ENCODE peak calls at places on chromosomes 16 and 17, in five cellular contexts. One of them, this sample, is unnamed.

GRCh38 chr17:54864070-54864469 is 36.6 kb upstream of the TOM1L1 start:
- DNase-seq in cardiac fibroblast: no peak
- DNase-seq in left ventricle myocardium inferior: no peak
- DNase-seq in cardiac muscle cell: no peak
- DNase-seq in fibroblast of lung: no peak
- DNase-seq in this sample: no peak

GRCh38 chr17:74780443-74781238 is 4.5 kb upstream of the NAT9 start:
- DNase-seq in cardiac fibroblast: no peak
- DNase-seq in left ventricle myocardium inferior: no peak
- DNase-seq in cardiac muscle cell: no peak
- DNase-seq in fibroblast of lung: no peak
- DNase-seq in this sample: no peak

GRCh38 chr16:85398688-85399582 is 214.2 kb upstream of the GSE1 start:
- DNase-seq in cardiac fibroblast: no peak
- DNase-seq in left ventricle myocardium inferior: peak; percentile 2
- DNase-seq in cardiac muscle cell: no peak
- DNase-seq in fibroblast of lung: no peak
- DNase-seq in this sample: no peak

GRCh38 chr17:76527430-76528111 is 9.9 kb downstream of the CYGB start:
- DNase-seq in cardiac fibroblast: peak; percentile 96
- DNase-seq in left ventricle myocardium inferior: peak; percentile 73
- DNase-seq in cardiac muscle cell: no peak
- DNase-seq in fibroblast of lung: peak; percentile 89
- DNase-seq in this sample: peak; percentile 73

GRCh38 chr17:79658811-79659207 is 48.0 kb upstream of the RBFOX3 start:
- DNase-seq in cardiac fibroblast: peak; percentile 25
- DNase-seq in left ventricle myocardium inferior: no peak
- DNase-seq in cardiac muscle cell: peak; percentile 68
- DNase-seq in fibroblast of lung: peak; percentile 5
- DNase-seq in this sample: peak; percentile 1

GRCh38 chr16:65745-66144 is 6.7 kb downstream of the RHBDF1 start:
- DNase-seq in cardiac fibroblast: peak; percentile 84
- DNase-seq in left ventricle myocardium inferior: peak; percentile 85
- DNase-seq in cardiac muscle cell: peak; percentile 85
- DNase-seq in fibroblast of lung: no peak
- DNase-seq in this sample: peak; percentile 75

GRCh38 chr16:88389621-88390160 is 6.9 kb downstream of the ZNF469 start:
- DNase-seq in cardiac fibroblast: peak; percentile 34
- DNase-seq in left ventricle myocardium inferior: no peak
- DNase-seq in cardiac muscle cell: no peak
- DNase-seq in fibroblast of lung: no peak
- DNase-seq in this sample: peak; percentile 31

GRCh38 chr17:42027961-42028790 is 8.3 kb downstream of the NKIRAS2 start:
- DNase-seq in cardiac fibroblast: no peak
- DNase-seq in left ventricle myocardium inferior: no peak
- DNase-seq in cardiac muscle cell: peak; percentile 46
- DNase-seq in fibroblast of lung: no peak
- DNase-seq in this sample: no peak

GRCh38 chr17:4208228-4208627 is 55.6 kb downstream of the ANKFY1 start:
- DNase-seq in cardiac fibroblast: peak; percentile 61
- DNase-seq in left ventricle myocardium inferior: no peak
- DNase-seq in cardiac muscle cell: no peak
- DNase-seq in fibroblast of lung: no peak
- DNase-seq in this sample: peak; percentile 77

GRCh38 chr17:61825448-61826137 is 37.7 kb downstream of the BRIP1 start:
- DNase-seq in cardiac fibroblast: no peak
- DNase-seq in left ventricle myocardium inferior: no peak
- DNase-seq in cardiac muscle cell: no peak
- DNase-seq in fibroblast of lung: no peak
- DNase-seq in this sample: no peak

GRCh38 chr16:72939247-72939646 is 108.7 kb downstream of the ZFHX3 start:
- DNase-seq in cardiac fibroblast: peak; percentile 78
- DNase-seq in left ventricle myocardium inferior: peak; percentile 41
- DNase-seq in cardiac muscle cell: no peak
- DNase-seq in fibroblast of lung: peak; percentile 42
- DNase-seq in this sample: peak; percentile 78

GRCh38 chr17:29949708-29950107 is 8.3 kb downstream of the EFCAB5 start:
- DNase-seq in cardiac fibroblast: no peak
- DNase-seq in left ventricle myocardium inferior: no peak
- DNase-seq in cardiac muscle cell: no peak
- DNase-seq in fibroblast of lung: no peak
- DNase-seq in this sample: no peak

GRCh38 chr17:82022310-82022980 is at the start of gene CENPX:
- DNase-seq in cardiac fibroblast: no peak
- DNase-seq in left ventricle myocardium inferior: no peak
- DNase-seq in cardiac muscle cell: no peak
- DNase-seq in fibroblast of lung: no peak
- DNase-seq in this sample: no peak

GRCh38 chr16:9135797-9136196 is 44.4 kb downstream of the HAPSTR1 start:
- DNase-seq in cardiac fibroblast: no peak
- DNase-seq in left ventricle myocardium inferior: no peak
- DNase-seq in cardiac muscle cell: no peak
- DNase-seq in fibroblast of lung: no peak
- DNase-seq in this sample: no peak

GRCh38 chr17:55458977-55459376 is 37.3 kb upstream of the MMD start:
- DNase-seq in cardiac fibroblast: peak; percentile 31
- DNase-seq in left ventricle myocardium inferior: no peak
- DNase-seq in cardiac muscle cell: no peak
- DNase-seq in fibroblast of lung: peak; percentile 79
- DNase-seq in this sample: peak; percentile 66

GRCh38 chr16:74309789-74310781 is 13.5 kb downstream of the PSMD7 start:
- DNase-seq in cardiac fibroblast: peak; percentile 70
- DNase-seq in left ventricle myocardium inferior: no peak
- DNase-seq in cardiac muscle cell: peak; percentile 63
- DNase-seq in fibroblast of lung: peak; percentile 44
- DNase-seq in this sample: peak; percentile 67

GRCh38 chr17:72244942-72245341 is 124.1 kb downstream of the SOX9 start:
- DNase-seq in cardiac fibroblast: peak; percentile 12
- DNase-seq in left ventricle myocardium inferior: no peak
- DNase-seq in cardiac muscle cell: no peak
- DNase-seq in fibroblast of lung: no peak
- DNase-seq in this sample: no peak

GRCh38 chr17:68327823-68328557 is 36.7 kb downstream of the ARSG start:
- DNase-seq in cardiac fibroblast: no peak
- DNase-seq in left ventricle myocardium inferior: no peak
- DNase-seq in cardiac muscle cell: no peak
- DNase-seq in fibroblast of lung: no peak
- DNase-seq in this sample: no peak

GRCh38 chr16:450800-451512 is 25.5 kb downstream of the RAB11FIP3 start:
- DNase-seq in cardiac fibroblast: peak; percentile 24
- DNase-seq in left ventricle myocardium inferior: no peak
- DNase-seq in cardiac muscle cell: no peak
- DNase-seq in fibroblast of lung: no peak
- DNase-seq in this sample: no peak

GRCh38 chr16:24610421-24610765 is 71.0 kb downstream of the RBBP6 start:
- DNase-seq in cardiac fibroblast: peak; percentile 51
- DNase-seq in left ventricle myocardium inferior: peak; percentile 27
- DNase-seq in cardiac muscle cell: peak; percentile 44
- DNase-seq in fibroblast of lung: peak; percentile 46
- DNase-seq in this sample: peak; percentile 17

GRCh38 chr17:55086635-55087058 is 118.1 kb downstream of the STXBP4 start:
- DNase-seq in cardiac fibroblast: peak; percentile 88
- DNase-seq in left ventricle myocardium inferior: no peak
- DNase-seq in cardiac muscle cell: no peak
- DNase-seq in fibroblast of lung: peak; percentile 86
- DNase-seq in this sample: peak; percentile 91

GRCh38 chr16:19520861-19521331 is 1.0 kb downstream of the GDE1 start:
- DNase-seq in cardiac fibroblast: peak; percentile 26
- DNase-seq in left ventricle myocardium inferior: no peak
- DNase-seq in cardiac muscle cell: no peak
- DNase-seq in fibroblast of lung: peak; percentile 58
- DNase-seq in this sample: peak; percentile 43

GRCh38 chr16:6777624-6778023 is 555.0 kb upstream of the RBFOX1 start:
- DNase-seq in cardiac fibroblast: no peak
- DNase-seq in left ventricle myocardium inferior: no peak
- DNase-seq in cardiac muscle cell: no peak
- DNase-seq in fibroblast of lung: no peak
- DNase-seq in this sample: no peak

GRCh38 chr17:42023524-42024349 is 3.8 kb downstream of the NKIRAS2 start:
- DNase-seq in cardiac fibroblast: peak; percentile 18
- DNase-seq in left ventricle myocardium inferior: peak; percentile 35
- DNase-seq in cardiac muscle cell: no peak
- DNase-seq in fibroblast of lung: no peak
- DNase-seq in this sample: no peak

GRCh38 chr16:57600048-57600835 is 28.2 kb upstream of the ADGRG1 start:
- DNase-seq in cardiac fibroblast: peak; percentile 64
- DNase-seq in left ventricle myocardium inferior: no peak
- DNase-seq in cardiac muscle cell: peak; percentile 72
- DNase-seq in fibroblast of lung: no peak
- DNase-seq in this sample: peak; percentile 43

GRCh38 chr16:75380870-75381269 is 52.4 kb downstream of the CFDP1 start:
- DNase-seq in cardiac fibroblast: peak; percentile 16
- DNase-seq in left ventricle myocardium inferior: no peak
- DNase-seq in cardiac muscle cell: no peak
- DNase-seq in fibroblast of lung: no peak
- DNase-seq in this sample: peak; percentile 47

GRCh38 chr17:15945493-15946209 is 721 bp downstream of the ADORA2B start:
- DNase-seq in cardiac fibroblast: peak; percentile 30
- DNase-seq in left ventricle myocardium inferior: no peak
- DNase-seq in cardiac muscle cell: peak; percentile 45
- DNase-seq in fibroblast of lung: peak; percentile 34
- DNase-seq in this sample: peak; percentile 37

GRCh38 chr17:40564883-40565744 is at the start of gene CCR7:
- DNase-seq in cardiac fibroblast: no peak
- DNase-seq in left ventricle myocardium inferior: no peak
- DNase-seq in cardiac muscle cell: no peak
- DNase-seq in fibroblast of lung: no peak
- DNase-seq in this sample: no peak

GRCh38 chr17:48155889-48156670 is 48.5 kb downstream of the SNX11 start:
- DNase-seq in cardiac fibroblast: no peak
- DNase-seq in left ventricle myocardium inferior: no peak
- DNase-seq in cardiac muscle cell: no peak
- DNase-seq in fibroblast of lung: no peak
- DNase-seq in this sample: no peak

GRCh38 chr16:14198012-14198411 is 126.9 kb downstream of the MRTFB start:
- DNase-seq in cardiac fibroblast: no peak
- DNase-seq in left ventricle myocardium inferior: no peak
- DNase-seq in cardiac muscle cell: no peak
- DNase-seq in fibroblast of lung: no peak
- DNase-seq in this sample: no peak
- H3K4me3 ChIP-seq in cardiac fibroblast: no peak overlapping the region
- H3K4me3 ChIP-seq in left ventricle myocardium inferior: no peak overlapping the region
- H3K4me3 ChIP-seq in cardiac muscle cell: no peak overlapping the region
- H3K4me3 ChIP-seq in fibroblast of lung: no peak overlapping the region
- H3K4me3 ChIP-seq in this sample: no peak overlapping the region

GRCh38 chr16:11102523-11102898 is 153.5 kb downstream of the SOCS1 start:
- DNase-seq in cardiac fibroblast: no peak
- DNase-seq in left ventricle myocardium inferior: no peak
- DNase-seq in cardiac muscle cell: no peak
- DNase-seq in fibroblast of lung: no peak
- DNase-seq in this sample: no peak

GRCh38 chr16:11101283-11101682 is 154.7 kb downstream of the SOCS1 start:
- DNase-seq in cardiac fibroblast: no peak
- DNase-seq in left ventricle myocardium inferior: no peak
- DNase-seq in cardiac muscle cell: no peak
- DNase-seq in fibroblast of lung: no peak
- DNase-seq in this sample: no peak

GRCh38 chr16:11099672-11100195 is 155.4 kb downstream of the CLEC16A start:
- DNase-seq in cardiac fibroblast: no peak
- DNase-seq in left ventricle myocardium inferior: no peak
- DNase-seq in cardiac muscle cell: no peak
- DNase-seq in fibroblast of lung: no peak
- DNase-seq in this sample: no peak

GRCh38 chr16:11100239-11100750 is 155.7 kb downstream of the SOCS1 start:
- DNase-seq in cardiac fibroblast: peak; percentile 95
- DNase-seq in left ventricle myocardium inferior: peak; percentile 62
- DNase-seq in cardiac muscle cell: peak; percentile 26
- DNase-seq in fibroblast of lung: peak; percentile 99
- DNase-seq in this sample: peak; percentile 94

GRCh38 chr16:11101695-11102522 is 154.1 kb downstream of the SOCS1 start:
- DNase-seq in cardiac fibroblast: peak; percentile 87
- DNase-seq in left ventricle myocardium inferior: no peak
- DNase-seq in cardiac muscle cell: no peak
- DNase-seq in fibroblast of lung: peak; percentile 80
- DNase-seq in this sample: peak; percentile 92
- TF ChIP-seq CTCF in cardiac fibroblast: peak; percentile 6
- TF ChIP-seq CTCF in left ventricle myocardium inferior: peak; percentile 41
- TF ChIP-seq CTCF in cardiac muscle cell: peak; percentile 35
- TF ChIP-seq CTCF in fibroblast of lung: peak; percentile 25
- TF ChIP-seq CTCF in this sample: peak; percentile 42

GRCh38 chr17:60135951-60136666 is 13.7 kb upstream of the CA4 start:
- DNase-seq in cardiac fibroblast: no peak
- DNase-seq in left ventricle myocardium inferior: no peak
- DNase-seq in cardiac muscle cell: no peak
- DNase-seq in fibroblast of lung: no peak
- DNase-seq in this sample: no peak
- H3K4me3 ChIP-seq in cardiac fibroblast: no peak overlapping the region
- H3K4me3 ChIP-seq in left ventricle myocardium inferior: peak overlapping the region; percentile 95
- H3K4me3 ChIP-seq in cardiac muscle cell: peak overlapping the region; percentile 59
- H3K4me3 ChIP-seq in fibroblast of lung: peak overlapping the region; percentile 92
- H3K4me3 ChIP-seq in this sample: peak overlapping the region; percentile 90

GRCh38 chr17:2701161-2701995 is 10.2 kb downstream of the CLUH start:
- DNase-seq in cardiac fibroblast: no peak
- DNase-seq in left ventricle myocardium inferior: peak; percentile 8
- DNase-seq in cardiac muscle cell: no peak
- DNase-seq in fibroblast of lung: no peak
- DNase-seq in this sample: no peak

GRCh38 chr17:2703606-2704005 is 8.0 kb downstream of the CLUH start:
- DNase-seq in cardiac fibroblast: no peak
- DNase-seq in left ventricle myocardium inferior: no peak
- DNase-seq in cardiac muscle cell: no peak
- DNase-seq in fibroblast of lung: no peak
- DNase-seq in this sample: no peak

GRCh38 chr17:2703181-2703580 is 8.4 kb downstream of the CLUH start:
- DNase-seq in cardiac fibroblast: no peak
- DNase-seq in left ventricle myocardium inferior: no peak
- DNase-seq in cardiac muscle cell: no peak
- DNase-seq in fibroblast of lung: no peak
- DNase-seq in this sample: no peak

GRCh38 chr17:2700491-2701141 is 10.9 kb downstream of the CLUH start:
- DNase-seq in cardiac fibroblast: no peak
- DNase-seq in left ventricle myocardium inferior: peak; percentile 10
- DNase-seq in cardiac muscle cell: no peak
- DNase-seq in fibroblast of lung: no peak
- DNase-seq in this sample: no peak

GRCh38 chr17:2701996-2702741 is 9.4 kb downstream of the CLUH start:
- DNase-seq in cardiac fibroblast: no peak
- DNase-seq in left ventricle myocardium inferior: peak; percentile 11
- DNase-seq in cardiac muscle cell: no peak
- DNase-seq in fibroblast of lung: no peak
- DNase-seq in this sample: no peak
- TF ChIP-seq CTCF in cardiac fibroblast: no peak
- TF ChIP-seq CTCF in left ventricle myocardium inferior: no peak
- TF ChIP-seq CTCF in cardiac muscle cell: no peak
- TF ChIP-seq CTCF in fibroblast of lung: no peak
- TF ChIP-seq CTCF in this sample: no peak

This sample was measured in fibroblast of the aortic adventitia.